ENCODE peak calls at places on chromosomes 16 and 17, in seven cellular contexts. One of them, this sample, is unnamed.

GRCh38 chr16:64751906-64752305 is 370.0 kb downstream of the CDH11 start:
- DNase-seq in uterus: no peak
- DNase-seq in A549: no peak
- DNase-seq in ovary: no peak
- DNase-seq in esophagus muscularis mucosa: no peak
- DNase-seq in stomach: no peak
- DNase-seq in thyroid gland: no peak
- DNase-seq in this sample: no peak

GRCh38 chr17:45248132-45248936 is 13.6 kb downstream of the SPATA32 start:
- DNase-seq in uterus: no peak
- DNase-seq in A549: peak; percentile 62
- DNase-seq in ovary: no peak
- DNase-seq in esophagus muscularis mucosa: no peak
- DNase-seq in stomach: peak; percentile 76
- DNase-seq in thyroid gland: peak; percentile 75
- DNase-seq in this sample: no peak

GRCh38 chr16:84985079-84986065 is 26.0 kb downstream of the ZDHHC7 start:
- DNase-seq in uterus: peak; percentile 51
- DNase-seq in A549: peak; percentile 33
- DNase-seq in ovary: no peak
- DNase-seq in esophagus muscularis mucosa: no peak
- DNase-seq in stomach: no peak
- DNase-seq in thyroid gland: no peak
- DNase-seq in this sample: no peak

GRCh38 chr17:77366558-77367245 is 225.9 kb downstream of the SEC14L1 start:
- DNase-seq in uterus: peak; percentile 25
- DNase-seq in A549: no peak
- DNase-seq in ovary: peak; percentile 43
- DNase-seq in esophagus muscularis mucosa: no peak
- DNase-seq in stomach: no peak
- DNase-seq in thyroid gland: peak; percentile 53
- DNase-seq in this sample: no peak

GRCh38 chr17:47844230-47844629 is 3.2 kb upstream of the SCRN2 start:
- DNase-seq in uterus: no peak
- DNase-seq in A549: no peak
- DNase-seq in ovary: no peak
- DNase-seq in esophagus muscularis mucosa: no peak
- DNase-seq in stomach: no peak
- DNase-seq in thyroid gland: no peak
- DNase-seq in this sample: no peak

GRCh38 chr16:67528870-67529638 is 425 bp downstream of the RIPOR1 start:
- DNase-seq in uterus: peak; percentile 39
- DNase-seq in A549: peak; percentile 49
- DNase-seq in ovary: peak; percentile 52
- DNase-seq in esophagus muscularis mucosa: no peak
- DNase-seq in stomach: no peak
- DNase-seq in thyroid gland: peak; percentile 47
- DNase-seq in this sample: no peak

GRCh38 chr17:67068999-67069398 is 24.6 kb downstream of the CACNG1 start:
- DNase-seq in uterus: no peak
- DNase-seq in A549: no peak
- DNase-seq in ovary: no peak
- DNase-seq in esophagus muscularis mucosa: no peak
- DNase-seq in stomach: no peak
- DNase-seq in thyroid gland: no peak
- DNase-seq in this sample: no peak

GRCh38 chr17:74945543-74945942 is 9.8 kb downstream of the OTOP3 start:
- DNase-seq in uterus: no peak
- DNase-seq in A549: no peak
- DNase-seq in ovary: no peak
- DNase-seq in esophagus muscularis mucosa: no peak
- DNase-seq in stomach: no peak
- DNase-seq in thyroid gland: no peak
- DNase-seq in this sample: no peak

GRCh38 chr16:28140788-28141618 is 70.8 kb downstream of the XPO6 start:
- DNase-seq in uterus: no peak
- DNase-seq in A549: no peak
- DNase-seq in ovary: no peak
- DNase-seq in esophagus muscularis mucosa: no peak
- DNase-seq in stomach: peak; percentile 31
- DNase-seq in thyroid gland: no peak
- DNase-seq in this sample: no peak

DNA sequence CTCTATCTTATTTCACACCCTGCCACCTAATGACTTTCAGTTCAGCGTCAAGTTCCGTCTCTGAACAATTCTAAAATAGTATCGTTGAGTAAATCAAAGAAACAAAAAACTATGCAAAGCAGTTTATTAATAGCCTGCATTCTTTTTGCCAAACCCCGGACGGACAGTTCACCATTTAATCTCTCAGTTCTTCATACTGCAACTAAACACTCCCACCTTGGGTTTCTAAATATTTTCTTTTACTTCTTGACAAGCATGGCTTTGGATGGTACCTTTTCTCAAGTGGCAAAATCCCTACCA is 1.2 kb downstream of the MYH11 start:
- DNase-seq in uterus: no peak
- DNase-seq in A549: no peak
- DNase-seq in ovary: no peak
- DNase-seq in esophagus muscularis mucosa: no peak
- DNase-seq in stomach: no peak
- DNase-seq in thyroid gland: no peak
- DNase-seq in this sample: no peak
- H3K4me3 ChIP-seq in uterus: peak overlapping the region; percentile 56
- H3K4me3 ChIP-seq in A549: no peak overlapping the region
- H3K4me3 ChIP-seq in ovary: peak overlapping the region; percentile 47
- H3K4me3 ChIP-seq in esophagus muscularis mucosa: peak overlapping the region; percentile 67
- H3K4me3 ChIP-seq in stomach: peak overlapping the region; percentile 51
- H3K4me3 ChIP-seq in thyroid gland: no peak overlapping the region
- H3K4me3 ChIP-seq in this sample: no peak overlapping the region

DNA sequence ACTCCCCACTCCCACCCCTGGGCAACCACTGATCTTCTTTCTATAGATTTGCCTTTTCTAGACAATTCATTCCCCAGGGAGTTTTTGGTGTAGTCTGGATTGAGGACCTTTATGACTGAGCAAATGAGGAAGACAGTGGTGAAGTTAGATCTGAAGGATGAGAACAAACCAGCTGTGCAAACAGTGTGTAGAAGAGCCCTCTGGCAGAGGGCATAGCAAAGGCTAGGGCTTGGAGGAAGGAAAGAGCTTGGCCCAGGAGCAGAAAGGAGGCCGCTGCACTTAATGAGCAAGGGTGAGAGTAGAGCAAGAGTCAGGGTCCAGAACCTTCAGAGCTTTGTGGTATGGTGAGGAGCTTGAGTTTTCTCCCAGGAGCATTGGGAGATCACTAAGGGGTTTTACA is 352.7 kb downstream of the CA10 start:
- DNase-seq in uterus: no peak
- DNase-seq in A549: no peak
- DNase-seq in ovary: no peak
- DNase-seq in esophagus muscularis mucosa: no peak
- DNase-seq in stomach: no peak
- DNase-seq in thyroid gland: no peak
- DNase-seq in this sample: no peak
- TF ChIP-seq POLR2A in uterus: no peak
- TF ChIP-seq POLR2A in A549: no peak
- TF ChIP-seq POLR2A in ovary: no peak
- TF ChIP-seq POLR2A in esophagus muscularis mucosa: no peak
- TF ChIP-seq POLR2A in stomach: no peak
- TF ChIP-seq POLR2A in thyroid gland: no peak
- TF ChIP-seq POLR2A in this sample: no peak

GRCh38 chr17:81197831-81198490 is 24.8 kb downstream of the CEP131 start:
- DNase-seq in uterus: no peak
- DNase-seq in A549: no peak
- DNase-seq in ovary: no peak
- DNase-seq in esophagus muscularis mucosa: no peak
- DNase-seq in stomach: no peak
- DNase-seq in thyroid gland: no peak
- DNase-seq in this sample: no peak

GRCh38 chr17:81198826-81199481 is 23.8 kb downstream of the CEP131 start:
- DNase-seq in uterus: no peak
- DNase-seq in A549: no peak
- DNase-seq in ovary: no peak
- DNase-seq in esophagus muscularis mucosa: no peak
- DNase-seq in stomach: no peak
- DNase-seq in thyroid gland: no peak
- DNase-seq in this sample: no peak

GRCh38 chr17:81200201-81200600 is 22.6 kb downstream of the CEP131 start:
- DNase-seq in uterus: no peak
- DNase-seq in A549: no peak
- DNase-seq in ovary: no peak
- DNase-seq in esophagus muscularis mucosa: no peak
- DNase-seq in stomach: no peak
- DNase-seq in thyroid gland: no peak
- DNase-seq in this sample: no peak

GRCh38 chr17:81200695-81201580 is 21.8 kb downstream of the CEP131 start:
- DNase-seq in uterus: no peak
- DNase-seq in A549: peak; percentile 81
- DNase-seq in ovary: no peak
- DNase-seq in esophagus muscularis mucosa: no peak
- DNase-seq in stomach: peak; percentile 79
- DNase-seq in thyroid gland: peak; percentile 23
- DNase-seq in this sample: no peak

GRCh38 chr17:81199482-81199830 is 23.3 kb downstream of the CEP131 start:
- DNase-seq in uterus: no peak
- DNase-seq in A549: no peak
- DNase-seq in ovary: no peak
- DNase-seq in esophagus muscularis mucosa: no peak
- DNase-seq in stomach: no peak
- DNase-seq in thyroid gland: no peak
- DNase-seq in this sample: no peak
- TF ChIP-seq CTCF in uterus: no peak
- TF ChIP-seq CTCF in A549: no peak
- TF ChIP-seq CTCF in ovary: no peak
- TF ChIP-seq CTCF in esophagus muscularis mucosa: no peak
- TF ChIP-seq CTCF in stomach: no peak
- TF ChIP-seq CTCF in thyroid gland: no peak
- TF ChIP-seq CTCF in this sample: no peak

GRCh38 chr17:81867123-81867951 is 3.8 kb downstream of the ARHGDIA start:
- DNase-seq in uterus: no peak
- DNase-seq in A549: peak; percentile 83
- DNase-seq in ovary: peak; percentile 35
- DNase-seq in esophagus muscularis mucosa: no peak
- DNase-seq in stomach: peak; percentile 52
- DNase-seq in thyroid gland: no peak
- DNase-seq in this sample: no peak

GRCh38 chr17:81869221-81870154 is 1.6 kb downstream of the ARHGDIA start:
- DNase-seq in uterus: peak; percentile 44
- DNase-seq in A549: peak; percentile 69
- DNase-seq in ovary: peak; percentile 53
- DNase-seq in esophagus muscularis mucosa: no peak
- DNase-seq in stomach: peak; percentile 33
- DNase-seq in thyroid gland: peak; percentile 20
- DNase-seq in this sample: no peak

GRCh38 chr17:81867952-81868673 is 3.0 kb downstream of the ARHGDIA start:
- DNase-seq in uterus: no peak
- DNase-seq in A549: peak; percentile 73
- DNase-seq in ovary: no peak
- DNase-seq in esophagus muscularis mucosa: no peak
- DNase-seq in stomach: no peak
- DNase-seq in thyroid gland: no peak
- DNase-seq in this sample: no peak

GRCh38 chr17:81870155-81870977 is 771 bp downstream of the ARHGDIA start:
- DNase-seq in uterus: peak; percentile 48
- DNase-seq in A549: peak; percentile 69
- DNase-seq in ovary: peak; percentile 53
- DNase-seq in esophagus muscularis mucosa: no peak
- DNase-seq in stomach: peak; percentile 40
- DNase-seq in thyroid gland: peak; percentile 40
- DNase-seq in this sample: no peak

DNA sequence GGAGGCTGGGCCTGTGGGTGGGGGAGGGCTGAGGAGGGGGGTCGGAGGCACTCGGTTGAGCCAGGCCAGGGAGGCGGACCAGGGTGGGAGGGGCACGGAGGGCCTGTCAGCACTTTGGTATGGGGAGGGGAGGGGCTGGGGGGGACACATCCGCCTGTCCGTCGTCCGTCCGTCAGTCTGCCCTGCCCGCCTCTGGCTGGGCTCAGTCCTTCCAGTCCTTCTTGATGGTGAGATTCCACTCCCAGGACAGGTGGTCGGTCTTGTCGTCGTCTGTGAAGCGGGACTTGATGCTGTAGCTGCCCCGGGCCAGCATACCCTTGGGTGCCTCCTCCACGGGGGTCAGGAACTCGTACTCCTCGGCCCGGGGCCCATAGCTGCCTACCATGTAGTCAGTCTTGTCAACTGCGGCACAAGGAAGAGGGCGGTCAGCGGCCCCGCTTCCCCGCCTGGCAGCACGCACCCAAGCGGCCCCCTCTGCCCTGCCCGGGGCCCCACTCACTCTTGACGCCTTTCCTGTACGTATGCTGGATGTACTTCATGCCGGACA is 2.4 kb downstream of the ARHGDIA start:
- DNase-seq in uterus: peak; percentile 83
- DNase-seq in A549: peak; percentile 91
- DNase-seq in ovary: peak; percentile 72
- DNase-seq in esophagus muscularis mucosa: no peak
- DNase-seq in stomach: no peak
- DNase-seq in thyroid gland: peak; percentile 28
- DNase-seq in this sample: no peak
- H3K4me3 ChIP-seq in uterus: no peak overlapping the region
- H3K4me3 ChIP-seq in A549: peak overlapping the region; percentile 99
- H3K4me3 ChIP-seq in ovary: no peak overlapping the region
- H3K4me3 ChIP-seq in esophagus muscularis mucosa: peak overlapping the region; percentile 91
- H3K4me3 ChIP-seq in stomach: no peak overlapping the region
- H3K4me3 ChIP-seq in thyroid gland: no peak overlapping the region
- H3K4me3 ChIP-seq in this sample: no peak overlapping the region

GRCh38 chr16:9113707-9114106 is 22.3 kb downstream of the HAPSTR1 start:
- DNase-seq in uterus: no peak
- DNase-seq in A549: no peak
- DNase-seq in ovary: no peak
- DNase-seq in esophagus muscularis mucosa: no peak
- DNase-seq in stomach: no peak
- DNase-seq in thyroid gland: no peak
- DNase-seq in this sample: no peak

GRCh38 chr16:9112844-9113186 is 21.4 kb downstream of the HAPSTR1 start:
- DNase-seq in uterus: no peak
- DNase-seq in A549: no peak
- DNase-seq in ovary: no peak
- DNase-seq in esophagus muscularis mucosa: no peak
- DNase-seq in stomach: no peak
- DNase-seq in thyroid gland: no peak
- DNase-seq in this sample: no peak

GRCh38 chr16:9114842-9115241 is 23.4 kb downstream of the HAPSTR1 start:
- DNase-seq in uterus: no peak
- DNase-seq in A549: no peak
- DNase-seq in ovary: no peak
- DNase-seq in esophagus muscularis mucosa: no peak
- DNase-seq in stomach: no peak
- DNase-seq in thyroid gland: no peak
- DNase-seq in this sample: no peak

GRCh38 chr16:9115277-9115676 is 23.8 kb downstream of the HAPSTR1 start:
- DNase-seq in uterus: no peak
- DNase-seq in A549: no peak
- DNase-seq in ovary: no peak
- DNase-seq in esophagus muscularis mucosa: no peak
- DNase-seq in stomach: no peak
- DNase-seq in thyroid gland: no peak
- DNase-seq in this sample: no peak

DNA sequence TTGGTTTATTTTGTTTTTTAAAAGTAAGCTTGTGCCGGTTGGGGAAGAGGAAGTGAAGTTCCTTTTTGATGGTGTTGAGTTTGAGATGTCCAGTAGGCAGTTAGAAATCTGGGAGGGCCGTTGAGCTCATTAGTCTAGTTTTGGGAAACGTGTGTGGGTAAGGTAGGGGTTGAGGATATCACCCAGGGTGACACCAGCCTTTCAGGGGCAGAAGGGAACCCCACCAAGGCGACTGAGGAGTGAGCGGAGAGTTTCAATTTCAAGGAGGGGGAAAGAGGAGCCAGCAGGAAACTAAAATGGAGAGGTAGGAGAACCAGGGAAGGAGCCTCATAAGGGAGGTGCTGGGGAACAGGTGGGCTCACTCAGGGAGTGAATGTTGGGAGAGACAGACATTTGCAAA is 22.7 kb downstream of the HAPSTR1 start:
- DNase-seq in uterus: no peak
- DNase-seq in A549: no peak
- DNase-seq in ovary: no peak
- DNase-seq in esophagus muscularis mucosa: no peak
- DNase-seq in stomach: no peak
- DNase-seq in thyroid gland: no peak
- DNase-seq in this sample: no peak
- TF ChIP-seq POLR2A in uterus: no peak
- TF ChIP-seq POLR2A in A549: no peak
- TF ChIP-seq POLR2A in ovary: no peak
- TF ChIP-seq POLR2A in esophagus muscularis mucosa: no peak
- TF ChIP-seq POLR2A in stomach: no peak
- TF ChIP-seq POLR2A in thyroid gland: no peak
- TF ChIP-seq POLR2A in this sample: no peak

This sample was measured in lower leg skin.